ENCODE peak calls at places on chromosomes 5 and 9, in six cellular contexts. B, I, O, Z, G and M are unnamed samples. For H3K27me3, the result is how much of the 10 kb centered on the place peaks cover.

GRCh38 chr9:14710804-14711203 is 11.7 kb downstream of the CER1 start:
- DNase-seq in B (no peak), I (no peak), O (no peak), Z (no peak), G (no peak), M (no peak)

GRCh38 chr5:143406408-143406807 is 2.9 kb upstream of the NR3C1 start:
- DNase-seq in B (no peak), I (no peak), O (no peak), Z (no peak), G (no peak), M (no peak)

GRCh38 chr9:115127191-115127817 is 9.3 kb upstream of the TNC start:
- DNase-seq in B (no peak), I (no peak), O (no peak), Z (no peak), G (no peak), M (no peak)

GRCh38 chr5:115857621-115858349 is 16.1 kb downstream of the AP3S1 start:
- DNase-seq in B (no peak), I (no peak), O (no peak), Z (no peak), G (no peak), M (no peak)

GRCh38 chr5:131005963-131006684 is 158.9 kb downstream of the HINT1 start:
- DNase-seq in B (no peak), I (no peak), O (no peak), Z (no peak), G (no peak), M (no peak)

GRCh38 chr9:35490155-35490909 is 421 bp downstream of the RUSC2 start:
- DNase-seq in B (no peak), I (no peak), O (peak), Z (peak), G (peak), M (no peak)

GRCh38 chr5:169960659-169961058 is 19.6 kb downstream of the INSYN2B start:
- DNase-seq in B (no peak), I (no peak), O (no peak), Z (no peak), G (no peak), M (no peak)

GRCh38 chr5:125412561-125413535 is 666.4 kb upstream of the ZNF608 start:
- DNase-seq in B (peak), I (no peak), O (peak), Z (peak), G (peak), M (no peak)

GRCh38 chr9:137000177-137000930 is 4.0 kb upstream of the CLIC3 start:
- DNase-seq in B (no peak), I (no peak), O (no peak), Z (no peak), G (no peak), M (no peak)

GRCh38 chr9:131731237-131731995 is 8.5 kb downstream of the RAPGEF1 start:
- DNase-seq in B (no peak), I (no peak), O (no peak), Z (no peak), G (no peak), M (no peak)

DNA sequence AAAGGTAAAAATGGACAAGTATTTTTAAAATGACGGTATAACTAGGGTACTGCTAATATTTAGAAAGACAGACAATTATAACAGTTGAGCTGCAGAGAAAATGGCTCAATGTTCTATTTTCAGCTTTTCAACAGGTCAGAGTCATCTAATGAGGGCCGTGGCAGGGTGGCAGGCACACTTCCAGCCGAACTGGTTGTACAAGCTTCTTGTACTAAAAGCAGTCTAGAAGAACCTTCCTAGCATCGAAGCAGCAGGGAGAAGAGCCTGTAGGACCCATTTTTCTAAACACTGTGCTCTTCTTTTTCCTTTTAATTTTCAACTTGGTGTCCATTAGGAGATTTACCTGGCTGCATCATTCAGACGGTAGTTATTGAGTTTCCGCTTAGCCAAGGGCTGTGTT is 85.6 kb downstream of the SLC28A3 start:
- DNase-seq in B (peak), I (no peak), O (peak), Z (no peak), G (peak), M (no peak)
- H3K4me3 ChIP-seq in B (no peak), I (no peak), O (no peak), Z (no peak), G (no peak), M (no peak)

DNA sequence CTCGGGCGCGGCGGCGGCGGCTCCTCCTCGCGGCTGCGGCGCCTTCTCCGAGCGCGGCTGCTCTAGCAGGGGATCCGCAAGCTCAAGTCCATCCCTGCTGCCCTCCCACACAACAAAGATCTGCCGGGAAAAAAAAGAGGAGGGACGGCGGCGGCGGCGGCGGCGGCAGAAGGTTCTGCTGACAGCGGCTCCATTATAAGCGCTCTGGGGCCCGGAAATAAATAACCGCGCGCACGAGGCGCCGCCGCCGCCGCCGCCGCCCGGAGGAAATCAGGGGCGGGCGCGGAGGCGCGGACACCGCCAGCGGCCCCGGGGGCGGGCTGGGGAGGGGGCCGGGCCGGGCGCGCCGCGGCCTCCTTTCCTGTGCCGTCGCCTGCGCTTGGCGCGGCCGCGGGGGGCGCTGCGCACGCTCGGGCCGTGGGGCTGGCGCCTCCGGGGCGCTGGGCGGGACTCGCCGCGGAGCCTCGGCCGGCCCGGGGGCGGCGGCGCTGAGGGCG is at the start of gene ANKH:
- DNase-seq in B (peak), I (peak), O (peak), Z (peak), G (peak), M (peak)
- TF ChIP-seq POLR2A in B (no peak), I (no peak), O (no peak), Z (peak), G (no peak), M (peak)

GRCh38 chr5:140003519-140003918 is 39.6 kb downstream of the NRG2 start:
- DNase-seq in B (no peak), I (no peak), O (no peak), Z (no peak), G (no peak), M (no peak)
- H3K27me3 ChIP-seq in B (under half), I (under half), O (under half), Z (under half), G (under half), M (under half)

GRCh38 chr9:70405808-70406445 is 8.5 kb downstream of the KLF9 start:
- DNase-seq in B (no peak), I (no peak), O (peak), Z (no peak), G (no peak), M (no peak)
- H3K4me3 ChIP-seq in B (peak), I (no peak), O (peak), Z (peak), G (no peak), M (peak)

GRCh38 chr5:135466178-135467050 is 14.3 kb upstream of the TIFAB start:
- DNase-seq in B (peak), I (peak), O (peak), Z (peak), G (peak), M (no peak)
- TF ChIP-seq POLR2A in B (no peak), I (no peak), O (no peak), Z (no peak), G (no peak), M (no peak)

GRCh38 chr5:140060816-140061215 is 17.7 kb upstream of the NRG2 start:
- DNase-seq in B (no peak), I (no peak), O (no peak), Z (no peak), G (no peak), M (no peak)
- H3K27me3 ChIP-seq in B (under half), I (under half), O (half or more), Z (under half), G (under half), M (under half)